ENCODE peak calls at places on chromosome 2, in four cellular contexts. L is ovary, P is Peyer's patch, Z is sigmoid colon. W is an unnamed sample.

GRCh38 chr2:154686162-154686561 is 12.3 kb upstream of the KCNJ3 start:
- DNase-seq in L (no peak), P (no peak), Z (no peak), W (no peak)

GRCh38 chr2:82992948-82993347 is 1466.1 kb downstream of the SUCLG1 start:
- DNase-seq in L (no peak), P (no peak), Z (no peak), W (no peak)

GRCh38 chr2:112684415-112684775 is 36.4 kb upstream of the NT5DC4 start:
- DNase-seq in L (no peak), P (no peak), Z (no peak), W (no peak)

GRCh38 chr2:61044596-61044995 is 21.1 kb upstream of the SANBR start:
- DNase-seq in L (no peak), P (no peak), Z (no peak), W (no peak)

GRCh38 chr2:128308284-128308731 is 10.4 kb downstream of the HS6ST1 start:
- DNase-seq in L (peak; percentile 26), P (no peak), Z (peak; percentile 73), W (peak; percentile 39)

GRCh38 chr2:223315813-223316212 is 263.8 kb downstream of the KCNE4 start:
- DNase-seq in L (no peak), P (no peak), Z (no peak), W (no peak)

GRCh38 chr2:173062806-173063205 is 12.8 kb upstream of the MAP3K20 start:
- DNase-seq in L (no peak), P (no peak), Z (no peak), W (no peak)

GRCh38 chr2:169291517-169291916 is 70.8 kb downstream of the LRP2 start:
- DNase-seq in L (no peak), P (no peak), Z (no peak), W (no peak)

GRCh38 chr2:25825238-25825637 is 53.0 kb downstream of the ASXL2 start:
- DNase-seq in L (no peak), P (no peak), Z (no peak), W (no peak)

GRCh38 chr2:69563021-69563420 is 80.5 kb downstream of the AAK1 start:
- DNase-seq in L (no peak), P (no peak), Z (no peak), W (no peak)

GRCh38 chr2:237475704-237476107 is 11.3 kb upstream of the MLPH start:
- DNase-seq in L (no peak), P (no peak), Z (no peak), W (no peak)

GRCh38 chr2:200713003-200713703 is 98.6 kb upstream of the BZW1 start:
- DNase-seq in L (peak; percentile 81), P (peak; percentile 81), Z (peak; percentile 89), W (peak; percentile 90)

GRCh38 chr2:160968183-160968582 is 192.0 kb upstream of the TANK start:
- DNase-seq in L (no peak), P (no peak), Z (no peak), W (no peak)

GRCh38 chr2:11933854-11934253 is 187.4 kb downstream of the LPIN1 start:
- DNase-seq in L (no peak), P (no peak), Z (no peak), W (no peak)

GRCh38 chr2:237694423-237695194 is 67.2 kb downstream of the LRRFIP1 start:
- DNase-seq in L (peak; percentile 25), P (no peak), Z (peak; percentile 69), W (no peak)

GRCh38 chr2:191607101-191607500 is 70.8 kb upstream of the NABP1 start:
- DNase-seq in L (no peak), P (no peak), Z (no peak), W (no peak)

GRCh38 chr2:168237741-168238140 is 9.7 kb downstream of the STK39 start:
- DNase-seq in L (no peak), P (no peak), Z (no peak), W (no peak)

GRCh38 chr2:236001166-236001828 is 166.9 kb downstream of the GBX2 start:
- DNase-seq in L (no peak), P (no peak), Z (no peak), W (no peak)

GRCh38 chr2:58535182-58535581 is 294.1 kb upstream of the FANCL start:
- DNase-seq in L (no peak), P (no peak), Z (no peak), W (no peak)

GRCh38 chr2:172496096-172496709 is 59.7 kb upstream of the PDK1 start:
- DNase-seq in L (no peak), P (no peak), Z (no peak), W (no peak)

GRCh38 chr2:201513271-201513670 is 61.7 kb downstream of the STRADB start:
- DNase-seq in L (no peak), P (no peak), Z (no peak), W (no peak)

GRCh38 chr2:49286045-49286444 is 131.7 kb upstream of the FSHR start:
- DNase-seq in L (no peak), P (no peak), Z (no peak), W (no peak)

GRCh38 chr2:149857344-149857743 is 269.8 kb upstream of the MMADHC start:
- DNase-seq in L (no peak), P (no peak), Z (no peak), W (no peak)

GRCh38 chr2:100879296-100879695 is 59.4 kb downstream of the NPAS2 start:
- DNase-seq in L (no peak), P (no peak), Z (no peak), W (no peak)

GRCh38 chr2:157990173-157990572 is 111.5 kb upstream of the UPP2 start:
- DNase-seq in L (no peak), P (no peak), Z (no peak), W (no peak)

GRCh38 chr2:144162652-144163051 is 357.3 kb downstream of the ZEB2 start:
- DNase-seq in L (no peak), P (no peak), Z (no peak), W (no peak)

GRCh38 chr2:202267495-202267894 is 1.9 kb downstream of the NOP58 start:
- DNase-seq in L (no peak), P (no peak), Z (no peak), W (no peak)

GRCh38 chr2:223457301-223457700 is 144.9 kb downstream of the SCG2 start:
- DNase-seq in L (no peak), P (no peak), Z (no peak), W (no peak)

GRCh38 chr2:153622285-153622684 is 143.7 kb upstream of the RPRM start:
- DNase-seq in L (no peak), P (no peak), Z (no peak), W (no peak)

GRCh38 chr2:54862229-54862628 is 138.8 kb downstream of the EML6 start:
- DNase-seq in L (no peak), P (no peak), Z (no peak), W (no peak)

GRCh38 chr2:98715812-98716451 is 15.0 kb downstream of the MGAT4A start:
- DNase-seq in L (no peak), P (no peak), Z (no peak), W (no peak)

GRCh38 chr2:206683546-206683945 is 34.6 kb downstream of the DYTN start:
- DNase-seq in L (no peak), P (no peak), Z (no peak), W (no peak)

GRCh38 chr2:30300456-30301221 is 69.3 kb downstream of the LBH start:
- DNase-seq in L (no peak), P (no peak), Z (no peak), W (no peak)

GRCh38 chr2:124755386-124755785 is 730.3 kb downstream of the CNTNAP5 start:
- DNase-seq in L (no peak), P (no peak), Z (no peak), W (no peak)

GRCh38 chr2:109125595-109126500 is 3.2 kb upstream of the SH3RF3 start:
- DNase-seq in L (no peak), P (no peak), Z (no peak), W (no peak)

GRCh38 chr2:64622443-64623231 is 31.1 kb downstream of the SERTAD2 start:
- DNase-seq in L (peak; percentile 41), P (no peak), Z (peak; percentile 59), W (no peak)

GRCh38 chr2:104872866-104873688 is 19.2 kb downstream of the POU3F3 start:
- DNase-seq in L (no peak), P (peak; percentile 71), Z (peak; percentile 77), W (no peak)

GRCh38 chr2:95526360-95527341 is 42.1 kb upstream of the TRIM43B start:
- DNase-seq in L (peak; percentile 40), P (peak; percentile 82), Z (peak; percentile 78), W (peak; percentile 27)
- TF ChIP-seq POLR2A in L (no peak), P (peak; percentile 30), Z (no peak), W (no peak)

DNA sequence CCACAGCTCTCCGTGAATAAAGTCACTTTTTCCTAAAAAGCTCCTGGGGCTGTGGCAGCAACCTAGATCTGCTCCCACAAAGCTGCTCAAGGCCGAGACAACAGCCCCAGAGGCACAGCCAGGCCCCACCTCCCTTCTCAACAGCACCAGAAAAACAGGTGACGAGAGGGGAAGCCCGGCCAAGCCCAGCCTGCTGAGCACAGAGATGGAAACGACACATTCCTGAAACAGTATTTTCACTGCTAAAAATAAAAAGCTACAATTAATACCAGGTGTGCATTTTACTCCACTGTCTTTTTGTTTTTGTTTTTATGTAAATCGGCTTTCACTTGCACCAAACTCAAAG is 199.3 kb downstream of the HDAC4 start:
- DNase-seq in L (peak; percentile 72), P (no peak), Z (peak; percentile 89), W (peak; percentile 57)
- H3K27ac ChIP-seq in L (peak overlapping the region; percentile 93), P (no peak overlapping the region), Z (peak overlapping the region; percentile 70), W (peak overlapping the region; percentile 94)

DNA sequence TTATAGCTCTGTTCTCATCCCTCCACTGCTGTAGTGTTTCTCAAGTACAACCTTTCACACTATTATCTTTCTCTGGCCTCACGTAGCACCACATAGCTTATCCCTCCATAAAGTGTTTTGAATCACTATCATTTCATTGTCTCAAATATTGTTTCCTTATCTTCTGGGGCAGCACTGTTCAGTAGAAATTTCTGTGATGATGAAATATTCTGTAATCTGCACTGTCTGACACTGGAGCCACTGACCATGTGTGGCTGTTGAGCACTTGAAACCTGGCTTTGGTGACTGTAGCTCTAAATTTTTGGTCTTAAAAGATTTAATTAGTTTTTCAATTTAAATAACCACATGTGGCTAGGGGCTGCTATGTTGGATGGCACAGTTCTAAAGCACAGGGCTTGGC is 78.9 kb downstream of the CPS1 start:
- DNase-seq in L (no peak), P (no peak), Z (no peak), W (no peak)
- TF ChIP-seq CTCF in L (no peak), P (no peak), Z (no peak), W (no peak)

GRCh38 chr2:210524533-210524932 is 31.9 kb upstream of the CPS1 start:
- DNase-seq in L (no peak), P (no peak), Z (no peak), W (no peak)

GRCh38 chr2:210528716-210529115 is 27.7 kb upstream of the CPS1 start:
- DNase-seq in L (no peak), P (no peak), Z (no peak), W (no peak)

GRCh38 chr2:210523650-210524289 is 32.6 kb upstream of the CPS1 start:
- DNase-seq in L (no peak), P (no peak), Z (no peak), W (no peak)

GRCh38 chr2:210531050-210531449 is 25.3 kb upstream of the CPS1 start:
- DNase-seq in L (no peak), P (no peak), Z (no peak), W (no peak)

GRCh38 chr2:210527286-210527685 is 29.1 kb upstream of the CPS1 start:
- DNase-seq in L (no peak), P (no peak), Z (no peak), W (no peak)
- TF ChIP-seq POLR2A in L (no peak), P (no peak), Z (no peak), W (no peak)